ENCODE peak calls at places on chromosomes 7 and 10, in four cellular contexts. J, L, E and X are unnamed samples.

GRCh38 chr7:158771-159170 is 33.6 kb upstream of the FAM20C start:
- DNase-seq in E (no peak), L (no peak), J (peak; percentile 46), X (peak; percentile 43)

GRCh38 chr10:130960531-130960930 is 351.0 kb downstream of the TCERG1L start:
- DNase-seq in L (no peak), J (no peak), E (no peak), X (no peak)

GRCh38 chr10:14588084-14588937 is 186.4 kb downstream of the FAM107B start:
- DNase-seq in J (no peak), L (no peak), E (no peak), X (no peak)

GRCh38 chr7:106485031-106485551 is 175.9 kb downstream of the CCDC71L start:
- DNase-seq in J (no peak), L (no peak), E (no peak), X (no peak)

GRCh38 chr7:33706666-33707194 is 198.6 kb upstream of the BMPER start:
- DNase-seq in L (no peak), E (no peak), J (no peak), X (no peak)

GRCh38 chr7:44408596-44408995 is 81.9 kb downstream of the NUDCD3 start:
- DNase-seq in E (no peak), J (no peak), L (no peak), X (no peak)

GRCh38 chr7:105024734-105025133 is 10.7 kb downstream of the KMT2E start:
- DNase-seq in E (no peak), L (no peak), J (no peak), X (no peak)

GRCh38 chr10:11170993-11171416 is 153.3 kb downstream of the CELF2 start:
- DNase-seq in J (no peak), L (peak; percentile 55), E (no peak), X (no peak)

GRCh38 chr10:111233439-111233838 is 156.6 kb downstream of the ADRA2A start:
- DNase-seq in E (no peak), J (no peak), L (no peak), X (no peak)

GRCh38 chr10:83871486-83872081 is 267.7 kb upstream of the GHITM start:
- DNase-seq in L (peak; percentile 44), E (peak; percentile 27), J (peak; percentile 74), X (no peak)

GRCh38 chr7:143906176-143906575 is 4.2 kb upstream of the TCAF1 start:
- DNase-seq in J (no peak), L (no peak), E (no peak), X (no peak)

GRCh38 chr10:3347413-3348147 is 175.0 kb upstream of the PITRM1 start:
- DNase-seq in J (no peak), E (no peak), L (no peak), X (no peak)

GRCh38 chr7:142470336-142470830 is 212.5 kb upstream of the PRSS58 start:
- DNase-seq in L (no peak), E (no peak), J (no peak), X (no peak)

GRCh38 chr7:106947244-106947728 is 82.2 kb downstream of the PIK3CG start:
- DNase-seq in J (no peak), E (peak; percentile 68), L (peak; percentile 23), X (no peak)

GRCh38 chr10:110679633-110680472 is 35.7 kb downstream of the RBM20 start:
- DNase-seq in J (no peak), E (no peak), L (no peak), X (no peak)

GRCh38 chr7:24718977-24719491 is 38.2 kb downstream of the GSDME start:
- DNase-seq in L (peak; percentile 54), J (no peak), E (no peak), X (no peak)

GRCh38 chr7:158707610-158708009 is 3.0 kb upstream of the NCAPG2 start:
- DNase-seq in E (no peak), J (no peak), L (no peak), X (no peak)

GRCh38 chr10:21926949-21927348 is 76.6 kb downstream of the DNAJC1 start:
- DNase-seq in L (no peak), J (no peak), E (no peak), X (peak; percentile 74)

GRCh38 chr10:100186253-100186780 is 488 bp upstream of the ERLIN1 start:
- DNase-seq in J (peak; percentile 70), E (no peak), L (peak; percentile 39), X (no peak)

GRCh38 chr10:15625261-15625660 is 94.5 kb downstream of the ITGA8 start:
- DNase-seq in L (no peak), J (no peak), E (no peak), X (no peak)
- H3K27me3 ChIP-seq in L (no peaks in the 10 kb centered on the region), J (no peaks in the 10 kb centered on the region), E (peaks cover 33% of the 10 kb centered on the region), X (peaks cover 7% of the 10 kb centered on the region)

GRCh38 chr7:27200761-27201230 is 905 bp upstream of the HOXA13 start:
- DNase-seq in E (no peak), L (no peak), J (no peak), X (no peak)
- H3K4me3 ChIP-seq in E (peak overlapping the region; percentile 70), L (peak overlapping the region; percentile 47), J (no peak overlapping the region), X (peak overlapping the region; percentile 89)

DNA sequence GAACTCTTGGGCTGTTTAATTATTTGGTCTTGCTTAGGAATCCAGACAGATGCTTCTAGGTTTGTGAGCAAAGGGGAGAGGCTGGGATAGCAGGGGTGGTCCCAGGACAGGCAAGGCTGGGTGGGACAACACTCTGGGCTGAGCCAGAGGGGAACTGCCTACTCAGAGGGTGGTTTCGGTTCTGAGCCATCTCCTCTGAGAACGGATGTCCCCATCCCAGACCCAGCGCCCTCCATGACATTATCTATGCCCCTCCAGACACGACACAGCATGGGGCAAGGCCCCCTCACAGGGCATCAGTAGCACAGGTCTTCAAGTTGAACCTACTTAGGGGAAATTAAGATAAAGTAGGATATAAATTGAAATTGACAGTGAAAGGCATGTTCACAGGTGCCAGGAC is 7.1 kb downstream of the ASB10 start:
- DNase-seq in E (no peak), J (no peak), L (no peak), X (no peak)
- H3K27me3 ChIP-seq in E (no peaks in the 10 kb centered on the region), J (peaks cover 19% of the 10 kb centered on the region), L (no peaks in the 10 kb centered on the region), X (no peaks in the 10 kb centered on the region)

GRCh38 chr10:63150745-63151144 is 17.6 kb downstream of the NRBF2 start:
- DNase-seq in E (no peak), L (no peak), J (no peak), X (no peak)

GRCh38 chr10:63156236-63156635 is 23.1 kb downstream of the NRBF2 start:
- DNase-seq in L (no peak), J (no peak), E (no peak), X (no peak)

GRCh38 chr10:63157845-63158624 is 24.9 kb downstream of the NRBF2 start:
- DNase-seq in J (no peak), E (peak; percentile 85), L (no peak), X (no peak)

GRCh38 chr10:63155388-63156028 is 22.4 kb downstream of the NRBF2 start:
- DNase-seq in J (no peak), E (no peak), L (no peak), X (no peak)

DNA sequence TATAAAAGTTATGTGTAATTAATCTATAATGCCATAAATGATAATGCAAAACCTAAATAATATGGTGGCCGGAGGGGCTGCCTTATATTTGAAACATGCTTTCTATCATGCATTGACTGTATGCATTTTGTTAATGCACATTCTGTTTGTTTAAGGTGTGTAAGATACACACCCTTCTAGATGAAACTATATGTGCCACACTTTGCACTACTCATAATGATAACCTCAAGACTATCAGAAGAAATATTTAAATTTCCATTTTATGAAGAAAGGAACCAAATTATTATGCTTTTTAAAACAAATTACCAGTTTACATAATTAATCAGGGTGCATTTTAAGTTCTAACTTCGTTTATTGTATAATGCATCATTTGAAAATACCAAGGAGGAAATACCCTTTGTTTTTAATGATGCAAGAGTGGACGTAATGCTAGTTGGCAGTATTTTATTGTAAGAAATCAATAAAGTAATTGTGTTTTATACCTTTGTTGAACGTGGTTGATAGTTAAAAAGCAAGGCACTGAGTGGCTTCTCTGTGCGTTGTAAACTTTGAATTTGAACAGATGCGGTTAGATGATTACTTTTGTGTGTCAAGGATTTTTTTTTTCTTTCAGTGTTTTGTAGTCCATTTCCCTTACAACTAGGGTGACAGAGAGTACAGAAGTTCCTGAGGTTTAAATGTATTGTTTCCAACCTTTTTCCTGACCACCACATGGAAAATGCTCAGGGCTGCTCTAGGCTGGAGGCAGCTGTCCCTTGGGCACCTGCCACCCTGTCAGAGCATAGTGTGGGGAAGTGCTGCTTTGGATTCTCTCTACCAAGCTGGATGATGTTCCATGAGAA is 21.6 kb downstream of the NRBF2 start:
- DNase-seq in E (no peak), L (no peak), J (no peak), X (no peak)
- H3K4me3 ChIP-seq in E (no peak overlapping the region), L (no peak overlapping the region), J (no peak overlapping the region), X (no peak overlapping the region)

GRCh38 chr10:79984851-79985250 is 35.9 kb upstream of the SFTPD start:
- DNase-seq in L (no peak), J (peak; percentile 77), E (peak; percentile 48), X (peak; percentile 83)
- H3K27me3 ChIP-seq in L (no peaks in the 10 kb centered on the region), J (peaks cover 22% of the 10 kb centered on the region), E (no peaks in the 10 kb centered on the region), X (peaks cover 16% of the 10 kb centered on the region)

GRCh38 chr7:148110097-148110868 is 480.3 kb upstream of the C7orf33 start:
- DNase-seq in L (no peak), J (no peak), E (no peak), X (no peak)
- H3K4me3 ChIP-seq in L (no peak overlapping the region), J (no peak overlapping the region), E (no peak overlapping the region), X (no peak overlapping the region)